ENCODE peak calls at places on chromosomes 4 and X, in four cellular contexts. S is PC-3, M is choroid plexus epithelial cell, D is WERI-Rb-1. O is an unnamed sample.

GRCh38 chrX:9948406-9948805 is 18.8 kb upstream of the CLDN34 start:
- DNase-seq in D (no peak), M (no peak), S (no peak), O (no peak)

GRCh38 chr4:87423313-87424031 is 1.1 kb downstream of the NUDT9 start:
- DNase-seq in M (no peak), D (no peak), S (no peak), O (no peak)

GRCh38 chr4:137703225-137703624 is 170.9 kb upstream of the PCDH18 start:
- DNase-seq in S (no peak), D (no peak), M (no peak), O (no peak)

GRCh38 chr4:163063891-163064290 is 102.8 kb downstream of the NAF1 start:
- DNase-seq in M (peak), D (no peak), S (peak), O (no peak)

GRCh38 chrX:48824066-48824465 is 2.2 kb upstream of the ERAS start:
- DNase-seq in M (no peak), D (no peak), S (no peak), O (no peak)

GRCh38 chrX:109687903-109688302 is 45.2 kb downstream of the ACSL4 start:
- DNase-seq in D (no peak), S (no peak), M (no peak), O (no peak)

GRCh38 chr4:7624361-7624760 is 189.6 kb upstream of the PSAPL1 start:
- DNase-seq in M (no peak), D (no peak), S (no peak), O (no peak)

GRCh38 chr4:112170451-112170993 is 25.3 kb downstream of the FAM241A start:
- DNase-seq in M (peak), D (no peak), S (peak), O (no peak)

GRCh38 chr4:15928883-15929282 is 9.7 kb downstream of the FGFBP1 start:
- DNase-seq in M (no peak), D (no peak), S (no peak), O (no peak)

GRCh38 chrX:106802388-106803275 is at the start of gene TBC1D8B:
- DNase-seq in M (peak), D (peak), S (peak), O (peak)

GRCh38 chr4:89549907-89550306 is 242.3 kb upstream of the GPRIN3 start:
- DNase-seq in M (peak), S (peak), D (no peak), O (no peak)

GRCh38 chrX:71909956-71910355 is 689 bp upstream of the NHSL2 start:
- DNase-seq in D (peak), S (no peak), M (peak), O (peak)

GRCh38 chr4:1035510-1035909 is 24.1 kb downstream of the FGFRL1 start:
- DNase-seq in M (no peak), D (no peak), S (no peak), O (peak)

GRCh38 chrX:6729581-6729980 is 194.7 kb upstream of the VCX3A start:
- DNase-seq in M (no peak), S (no peak), D (no peak), O (no peak)

GRCh38 chrX:53930513-53931380 is 113.5 kb downstream of the PHF8 start:
- DNase-seq in S (no peak), D (no peak), M (peak), O (no peak)

GRCh38 chr4:1833307-1834046 is 22.5 kb downstream of the LETM1 start:
- DNase-seq in S (no peak), M (no peak), D (no peak), O (no peak)

GRCh38 chr4:112348488-112349158 is 51.5 kb downstream of the ALPK1 start:
- DNase-seq in D (peak), M (peak), S (peak), O (peak)

GRCh38 chr4:41569957-41570356 is 32.0 kb downstream of the LIMCH1 start:
- DNase-seq in S (no peak), M (no peak), D (peak), O (no peak)

GRCh38 chr4:1418494-1419285 is 12.4 kb upstream of the NKX1-1 start:
- DNase-seq in S (no peak), M (no peak), D (no peak), O (no peak)

GRCh38 chrX:120671963-120672362 is 42.1 kb upstream of the C1GALT1C1 start:
- DNase-seq in D (no peak), S (no peak), M (no peak), O (no peak)

GRCh38 chrX:119236599-119237525 is 777 bp downstream of the PGRMC1 start:
- DNase-seq in D (peak), S (peak), M (peak), O (no peak)

GRCh38 chr4:42293967-42294822 is 103.1 kb upstream of the SHISA3 start:
- DNase-seq in S (no peak), M (no peak), D (no peak), O (no peak)

GRCh38 chr4:155759372-155760252 is 791 bp downstream of the GUCY1B1 start:
- DNase-seq in M (peak), D (peak), S (peak), O (peak)

GRCh38 chr4:61770456-61770855 is 570.3 kb downstream of the ADGRL3 start:
- DNase-seq in S (no peak), D (no peak), M (peak), O (no peak)

GRCh38 chr4:96228463-96228862 is 388.6 kb downstream of the PDHA2 start:
- DNase-seq in S (no peak), D (no peak), M (peak), O (no peak)

GRCh38 chrX:113906168-113906567 is 677.7 kb upstream of the HTR2C start:
- DNase-seq in D (no peak), M (no peak), S (no peak), O (no peak)

GRCh38 chr4:10721616-10722015 is 37.0 kb upstream of the CLNK start:
- DNase-seq in S (no peak), M (no peak), D (no peak), O (no peak)

GRCh38 chrX:71533850-71534515 is 1.1 kb downstream of the OGT start:
- DNase-seq in M (peak), D (peak), S (peak), O (peak)

GRCh38 chr4:118905546-118905945 is 16.9 kb downstream of the SYNPO2 start:
- DNase-seq in S (no peak), D (no peak), M (peak), O (no peak)

GRCh38 chrX:150365953-150366911 is 3.1 kb downstream of the MAMLD1 start:
- DNase-seq in D (peak), S (peak), M (peak), O (peak)

GRCh38 chr4:142845293-142846070 is 619 bp downstream of the INPP4B start:
- DNase-seq in M (no peak), S (peak), D (peak), O (no peak)

GRCh38 chrX:11543249-11543648 is 122.5 kb downstream of the ARHGAP6 start:
- DNase-seq in S (no peak), M (no peak), D (no peak), O (no peak)

GRCh38 chrX:154481195-154481594 is 2.1 kb upstream of the LAGE3 start:
- DNase-seq in S (no peak), D (no peak), M (no peak), O (no peak)

GRCh38 chrX:154477891-154478477 is 1.1 kb downstream of the LAGE3 start:
- DNase-seq in D (no peak), M (no peak), S (no peak), O (no peak)

GRCh38 chrX:154481911-154482601 is 3.0 kb upstream of the LAGE3 start:
- DNase-seq in M (no peak), D (no peak), S (no peak), O (no peak)

GRCh38 chrX:154476821-154477220 is 2.3 kb downstream of the LAGE3 start:
- DNase-seq in M (no peak), D (peak), S (no peak), O (no peak)

DNA sequence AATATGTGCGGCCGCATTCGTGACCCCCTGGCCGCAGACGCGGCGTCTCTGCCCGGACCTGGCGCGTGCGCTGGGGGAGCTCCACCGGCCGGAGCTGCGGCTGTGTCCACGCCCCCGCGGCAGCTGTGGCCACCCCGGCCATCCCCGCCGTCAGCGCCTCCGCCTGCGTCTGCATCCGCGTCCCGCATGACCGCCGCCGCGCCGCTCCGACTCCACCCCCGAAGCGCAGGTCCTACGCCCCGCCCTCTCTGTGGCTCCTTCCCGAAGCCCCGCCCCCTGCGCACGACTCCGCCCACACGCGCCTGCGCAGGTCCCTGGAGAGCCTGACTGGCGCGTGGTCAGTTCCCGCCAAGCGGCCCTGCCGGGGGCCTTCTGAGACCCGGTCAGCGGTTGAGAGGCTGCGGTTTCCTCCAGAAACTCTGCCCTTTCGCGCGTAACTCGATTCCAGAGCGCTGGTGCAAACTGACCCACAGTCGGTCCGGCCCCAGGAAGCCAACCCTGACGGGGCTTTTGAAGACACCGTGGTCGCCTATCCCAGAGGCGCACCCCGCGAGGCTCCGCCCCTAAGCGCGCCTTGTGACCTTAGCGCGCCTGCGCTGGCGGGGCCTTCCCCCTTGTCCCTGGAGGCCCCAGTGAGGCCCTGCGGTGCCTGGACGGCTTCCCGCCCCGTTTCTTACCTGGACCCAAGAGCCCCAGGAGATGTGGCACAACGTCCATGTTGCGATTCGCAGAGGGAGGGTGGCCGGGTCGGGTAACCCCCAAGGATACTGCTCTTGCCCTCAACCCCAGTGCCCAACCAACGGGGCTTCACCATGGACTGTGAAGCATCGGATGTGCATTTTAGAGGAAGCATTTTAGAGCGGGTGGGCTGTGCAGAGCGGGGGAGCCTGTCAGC is at the start of gene LAGE3:
- DNase-seq in M (peak), S (peak), D (peak), O (peak)
- TF ChIP-seq CTCF in M (no peak), S (no peak), D (no peak), O (no peak)

GRCh38 chr4:82593416-82593815 is 31.6 kb upstream of the TMEM150C start:
- DNase-seq in M (no peak), S (no peak), D (no peak), O (no peak)

GRCh38 chr4:82591592-82591991 is 29.8 kb upstream of the TMEM150C start:
- DNase-seq in S (no peak), M (no peak), D (no peak), O (no peak)

GRCh38 chr4:82589756-82590155 is 28.0 kb upstream of the TMEM150C start:
- DNase-seq in S (no peak), D (no peak), M (no peak), O (no peak)

GRCh38 chr4:82592639-82593038 is 30.9 kb upstream of the TMEM150C start:
- DNase-seq in M (no peak), S (no peak), D (no peak), O (no peak)

DNA sequence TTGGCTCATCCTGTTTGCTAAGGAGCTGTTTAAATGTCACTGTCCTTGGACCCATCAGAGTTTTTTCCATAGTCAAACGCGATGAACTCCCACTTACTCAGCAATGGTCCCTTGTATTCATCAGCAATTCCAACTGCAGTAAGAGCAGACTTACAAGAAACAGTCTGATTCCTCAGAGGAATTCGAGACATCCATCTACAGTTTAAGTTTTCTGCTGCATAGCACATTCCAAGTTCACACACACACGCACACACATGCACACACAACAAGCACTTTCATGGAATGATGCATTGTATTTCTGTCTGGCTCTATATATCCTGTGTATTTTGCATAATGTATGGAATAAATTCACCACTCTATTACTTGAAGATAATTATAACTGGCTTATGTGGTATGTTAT is 32.7 kb upstream of the TMEM150C start:
- DNase-seq in D (no peak), S (no peak), M (peak), O (no peak)
- TF ChIP-seq CTCF in D (no peak), S (no peak), M (no peak), O (no peak)

DNA sequence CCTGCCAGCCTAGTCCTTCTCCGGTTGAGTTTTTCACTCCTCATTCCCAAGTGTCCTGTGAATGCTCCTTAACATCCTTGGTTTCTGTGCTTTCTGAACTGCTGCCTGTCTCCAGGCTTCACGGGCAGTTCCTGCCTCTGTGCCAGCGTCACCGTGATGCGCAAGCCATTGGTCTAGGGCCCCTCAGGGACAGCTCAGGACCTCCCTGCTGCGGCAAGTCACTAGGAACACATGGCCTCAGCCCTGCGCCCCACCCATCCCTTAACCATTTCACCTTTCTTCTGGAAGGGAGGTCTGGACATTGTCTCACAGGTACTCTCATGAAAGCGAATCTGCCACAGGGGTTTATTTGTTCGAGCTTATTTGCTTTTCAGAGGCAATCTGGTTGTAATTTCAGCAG is 93.0 kb upstream of the RBPJ start:
- DNase-seq in D (no peak), M (no peak), S (no peak), O (no peak)
- TF ChIP-seq CTCF in D (no peak), M (no peak), S (no peak), O (no peak)

GRCh38 chrX:44945736-44946135 is 72.7 kb downstream of the KDM6A start:
- DNase-seq in S (peak), M (peak), D (no peak), O (no peak)
- TF ChIP-seq CTCF in S (peak), M (peak), D (peak), O (no peak)

DNA sequence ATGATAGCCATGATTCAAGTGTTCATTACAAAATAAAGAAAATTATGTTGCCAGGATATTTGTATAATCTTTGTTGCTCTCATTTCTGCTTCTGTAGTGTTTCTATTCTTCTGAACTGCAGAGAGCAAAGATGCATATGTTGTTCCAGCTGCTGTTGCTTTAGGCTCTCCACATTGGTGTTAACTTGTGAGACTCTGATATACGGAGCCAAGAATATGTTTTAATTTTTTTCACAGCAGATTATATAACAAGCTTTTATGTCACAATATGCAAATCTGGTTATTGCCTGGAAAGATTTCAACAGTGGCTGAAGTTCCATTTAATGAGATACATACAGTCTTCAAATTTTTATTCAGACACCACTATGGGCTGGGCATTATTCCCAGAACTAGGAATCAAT is 655.0 kb downstream of the GRXCR1 start:
- DNase-seq in D (no peak), S (no peak), M (no peak), O (no peak)
- TF ChIP-seq CTCF in D (no peak), S (no peak), M (no peak), O (no peak)

GRCh38 chr4:55186700-55187099 is 61.3 kb upstream of the KDR start:
- DNase-seq in D (no peak), M (no peak), S (no peak), O (no peak)
- TF ChIP-seq CTCF in D (no peak), M (no peak), S (no peak), O (no peak)

GRCh38 chr4:173699841-173700475 is 169.9 kb upstream of the HAND2 start:
- DNase-seq in S (no peak), M (no peak), D (no peak), O (no peak)

GRCh38 chr4:173707658-173708415 is 177.8 kb upstream of the HAND2 start:
- DNase-seq in S (no peak), D (no peak), M (no peak), O (no peak)

GRCh38 chr4:173698557-173699262 is 168.7 kb upstream of the HAND2 start:
- DNase-seq in M (no peak), S (no peak), D (no peak), O (no peak)

GRCh38 chr4:173700650-173701049 is 170.6 kb upstream of the HAND2 start:
- DNase-seq in M (no peak), S (no peak), D (no peak), O (no peak)

GRCh38 chr4:173703076-173703475 is 173.0 kb upstream of the HAND2 start:
- DNase-seq in M (no peak), D (no peak), S (no peak), O (no peak)
- TF ChIP-seq CTCF in M (no peak), D (no peak), S (no peak), O (no peak)

GRCh38 chr4:153232768-153233167 is 28.5 kb downstream of the TRIM2 start:
- DNase-seq in M (no peak), D (peak), S (peak), O (no peak)
- TF ChIP-seq CTCF in M (peak), D (peak), S (peak), O (peak)

O was measured in neural crest cell.